ENCODE peak calls at places on chromosomes 11 and 22, in six cellular contexts. K is T-helper 17 cell, W is right cardiac atrium, I is tibial artery, Y is fibroblast of lung, L is BE2C. C is an unnamed sample. For H3K9me3, the result is how much of the 10 kb centered on the place peaks cover.

GRCh38 chr11:115616941-115617340 is 112.7 kb upstream of the CADM1 start:
- DNase-seq in K (no peak), W (no peak), I (no peak), Y (peak), L (peak), C (peak)

GRCh38 chr22:24091551-24092420 is 80.7 kb downstream of the CABIN1 start:
- DNase-seq in L (peak), Y (no peak), K (no peak), I (peak), W (peak), C (no peak)

GRCh38 chr22:44783581-44783980 is 31.2 kb downstream of the ARHGAP8 start:
- DNase-seq in K (no peak), L (no peak), I (no peak), W (no peak), Y (no peak), C (no peak)

GRCh38 chr11:1108246-1108900 is 33.7 kb downstream of the MUC2 start:
- DNase-seq in W (peak), Y (no peak), K (no peak), L (no peak), I (no peak), C (no peak)

GRCh38 chr22:28799834-28800307 is 498 bp downstream of the XBP1 start:
- DNase-seq in L (peak), Y (peak), I (peak), K (peak), W (peak), C (peak)

GRCh38 chr11:76453248-76453647 is 8.4 kb downstream of the EMSY start:
- DNase-seq in K (no peak), I (no peak), W (no peak), Y (no peak), L (no peak), C (no peak)

GRCh38 chr11:118791961-118792578 is 1.1 kb upstream of the DDX6 start:
- DNase-seq in K (peak), Y (no peak), W (no peak), L (peak), I (peak), C (peak)

GRCh38 chr22:22450343-22450839 is 58.2 kb downstream of the ZNF280B start:
- DNase-seq in W (peak), L (no peak), I (no peak), Y (no peak), K (no peak), C (peak)

GRCh38 chr11:45757672-45758071 is 47.3 kb upstream of the SLC35C1 start:
- DNase-seq in L (no peak), I (no peak), K (no peak), W (no peak), Y (no peak), C (no peak)

GRCh38 chr11:16346975-16347374 is 9.4 kb downstream of the SOX6 start:
- DNase-seq in L (no peak), Y (peak), K (no peak), W (no peak), I (no peak), C (no peak)

DNA sequence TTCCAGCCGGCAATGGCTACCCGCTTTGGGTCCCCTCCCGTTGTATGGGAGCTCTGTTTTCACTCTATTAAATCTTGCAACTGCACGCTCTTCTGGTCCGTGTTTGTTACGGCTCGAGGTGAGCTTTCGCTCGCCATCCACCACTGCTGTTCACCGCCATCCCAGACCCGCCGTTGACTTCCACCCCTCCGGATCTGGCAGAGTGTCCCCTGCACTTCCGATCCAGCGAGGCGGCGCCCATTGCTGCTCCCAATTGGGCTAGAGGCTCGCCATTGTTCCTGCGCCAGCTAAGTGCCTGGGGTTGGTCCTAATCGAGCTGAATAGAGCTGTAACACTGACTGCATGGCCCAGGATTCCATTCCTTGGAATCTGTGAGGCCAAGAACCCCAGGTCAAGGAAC is 359.9 kb downstream of the CTTN start:
- DNase-seq in Y (no peak), K (no peak), I (no peak), L (no peak), W (no peak), C (no peak)
- H3K9me3 ChIP-seq in Y (under half), K (under half), I (under half), L (under half), W (under half), C (under half)

GRCh38 chr11:58866788-58867187 is 22.3 kb upstream of the GLYATL2 start:
- DNase-seq in W (no peak), K (no peak), I (no peak), Y (peak), L (no peak), C (no peak)
- H3K9me3 ChIP-seq in W (under half), K (under half), I (under half), Y (under half), L (under half), C (under half)

DNA sequence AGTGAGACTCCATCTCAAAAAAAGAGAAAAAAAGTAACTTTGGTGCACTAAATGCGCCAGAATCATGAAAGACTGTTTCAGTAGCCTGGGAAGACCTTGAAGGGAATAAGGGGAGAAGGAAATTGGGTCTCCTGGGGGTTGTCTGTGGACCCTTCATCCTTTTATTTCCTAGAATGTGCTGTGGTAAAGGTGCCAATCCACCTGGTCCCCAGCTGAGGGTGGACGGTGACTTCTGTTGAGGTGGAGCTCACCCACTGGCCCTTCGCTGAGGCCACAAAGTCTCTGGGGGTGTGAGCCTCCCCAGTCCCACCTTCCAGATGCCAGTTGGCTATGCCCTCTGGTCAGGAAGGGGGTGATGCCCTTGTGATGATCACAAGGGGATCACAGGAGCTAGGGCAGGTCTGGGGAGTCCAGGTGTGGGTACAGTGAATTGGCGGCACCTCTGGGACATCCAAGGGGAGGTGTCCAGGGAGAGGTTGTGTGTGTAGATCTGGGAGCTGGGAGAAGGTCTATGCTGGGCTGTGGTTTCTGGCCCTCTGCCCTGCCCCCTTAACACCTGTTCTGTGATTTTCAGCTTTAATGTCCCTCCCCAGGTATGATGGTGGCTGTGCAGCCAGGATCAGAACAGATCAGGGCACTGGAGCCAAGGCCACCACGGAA is 34.2 kb upstream of the LMO1 start:
- DNase-seq in Y (no peak), K (no peak), I (peak), W (no peak), L (no peak), C (no peak)
- H3K9me3 ChIP-seq in Y (under half), K (under half), I (under half), W (under half), L (under half), C (under half)

GRCh38 chr11:30583505-30584280 is 2.5 kb downstream of the MPPED2 start:
- DNase-seq in L (no peak), I (peak), W (peak), K (no peak), Y (no peak), C (no peak)
- H3K9me3 ChIP-seq in L (under half), I (under half), W (under half), K (under half), Y (under half), C (under half)

DNA sequence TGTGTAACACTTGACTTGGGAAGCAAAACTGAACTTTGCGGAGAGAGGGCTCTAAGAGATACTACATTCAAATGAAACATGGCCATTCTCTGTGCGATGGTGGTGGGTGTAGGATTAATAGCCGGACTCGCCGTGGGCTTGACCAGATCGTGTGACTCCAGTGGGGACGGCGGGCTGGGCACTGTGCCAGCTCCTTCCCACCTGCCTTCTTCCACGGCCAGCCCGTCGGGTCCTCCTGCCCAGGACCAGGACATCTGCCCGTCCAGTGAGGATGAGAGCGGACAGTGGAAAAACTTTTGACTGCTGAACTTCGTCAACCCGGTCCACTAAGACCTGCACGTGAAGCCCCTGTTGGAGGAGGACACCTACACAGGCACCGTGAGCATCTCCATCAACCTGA is 137.4 kb downstream of the OR4C45 start:
- DNase-seq in K (no peak), Y (no peak), I (no peak), L (no peak), W (peak), C (no peak)
- H3K9me3 ChIP-seq in K (under half), Y (under half), I (under half), L (under half), W (under half), C (under half)

DNA sequence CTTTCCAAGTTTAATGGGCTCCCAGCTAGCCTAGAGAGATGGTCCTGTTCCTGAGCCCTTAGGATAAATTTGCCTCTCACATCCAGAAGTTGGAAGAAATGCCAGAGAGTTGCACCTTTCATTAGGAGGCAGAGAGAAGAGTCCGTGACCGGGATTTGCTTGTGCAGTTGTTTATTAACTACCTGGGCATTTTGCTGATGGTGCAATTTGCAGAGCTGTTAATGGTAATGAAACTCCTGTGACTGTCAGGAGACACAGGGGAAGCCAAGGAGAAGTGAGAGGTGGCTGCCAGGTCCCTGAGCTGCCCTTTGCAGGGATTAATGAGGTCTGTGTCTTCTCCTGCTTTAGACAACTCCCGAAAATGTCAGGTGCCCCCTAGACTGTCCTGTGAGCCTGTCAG is 69.1 kb upstream of the B3GAT1 start:
- DNase-seq in I (no peak), Y (no peak), W (no peak), K (no peak), L (no peak), C (no peak)
- H3K9me3 ChIP-seq in I (under half), Y (under half), W (under half), K (under half), L (under half), C (under half)

GRCh38 chr11:95708681-95709080 is 80.9 kb downstream of the FAM76B start:
- DNase-seq in L (no peak), W (no peak), K (no peak), I (no peak), Y (no peak), C (no peak)

GRCh38 chr11:95714853-95715776 is 74.5 kb downstream of the FAM76B start:
- DNase-seq in L (no peak), Y (no peak), W (no peak), K (no peak), I (no peak), C (no peak)

GRCh38 chr11:95711945-95712221 is 77.7 kb downstream of the FAM76B start:
- DNase-seq in Y (no peak), I (no peak), W (no peak), K (no peak), L (no peak), C (no peak)

GRCh38 chr11:95713428-95713827 is 76.2 kb downstream of the FAM76B start:
- DNase-seq in I (no peak), W (no peak), K (no peak), Y (no peak), L (no peak), C (no peak)

DNA sequence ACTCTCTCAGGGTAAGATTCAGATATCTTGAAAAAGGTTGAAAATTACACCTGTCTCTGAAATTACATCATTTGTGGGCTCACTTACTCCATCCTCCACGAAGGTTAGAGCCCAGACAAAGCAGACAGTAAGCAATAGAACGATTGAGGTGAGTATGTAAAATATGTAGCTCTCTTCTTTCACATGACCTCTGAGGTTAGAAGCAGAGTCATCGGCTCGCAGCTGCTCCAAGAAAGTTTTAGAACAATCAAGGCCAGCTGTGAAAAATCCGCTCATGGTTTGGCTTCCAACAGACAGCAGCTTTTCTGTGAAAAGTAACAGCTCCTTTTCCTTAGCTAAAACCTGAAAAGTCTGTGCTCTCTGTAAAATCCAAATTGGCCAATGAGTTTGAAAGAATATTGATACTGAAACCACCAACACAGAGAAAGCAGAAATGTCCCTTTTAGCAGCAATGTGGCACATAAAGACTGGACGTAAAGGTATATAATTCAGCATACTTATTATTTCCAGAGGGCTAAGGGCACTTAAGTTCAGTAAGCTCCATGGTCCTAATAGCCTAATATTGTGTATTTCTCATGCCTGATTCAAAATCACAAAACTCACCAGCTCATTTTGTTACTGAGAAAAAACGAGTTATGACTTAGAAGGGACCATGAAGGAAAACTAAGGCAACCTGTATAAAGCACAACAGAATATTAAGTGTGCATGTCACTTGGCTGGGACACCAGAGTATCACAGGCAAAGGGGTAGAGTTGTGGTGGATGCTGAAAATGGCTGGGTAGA is 78.2 kb downstream of the FAM76B start:
- DNase-seq in W (no peak), Y (peak), I (no peak), K (no peak), L (no peak), C (no peak)
- H3K9me3 ChIP-seq in W (under half), Y (under half), I (under half), K (under half), L (under half), C (under half)

GRCh38 chr11:78385205-78385604 is 32.4 kb downstream of the GAB2 start:
- DNase-seq in L (no peak), W (no peak), I (no peak), K (no peak), Y (no peak), C (no peak)
- H3K9me3 ChIP-seq in L (under half), W (under half), I (under half), K (under half), Y (under half), C (under half)